ENCODE peak calls at places on chromosome 17, in eight cellular contexts. T is stimulated activated CD8-positive, alpha-beta memory T cell treated with anti-CD3 and anti-CD28 coated beads, Interleukin-4, amount 100 ng/mL, for 1 hour; Y is Kasumi-1; A is heart right ventricle; M is A549; U is activated naive CD8-positive, alpha-beta T cell treated with anti-CD3 and anti-CD28 coated beads for 36 hours; P is left colon; F is HTR-8/SVneo. R is an unnamed sample.

GRCh38 chr17:72789711-72790110 is 302.8 kb downstream of the SLC39A11 start:
- DNase-seq in F (no peak), U (no peak), M (no peak), Y (no peak), P (no peak), A (no peak), T (no peak), R (no peak)

GRCh38 chr17:21297597-21297996 is 13.1 kb downstream of the MAP2K3 start:
- DNase-seq in Y (no peak), M (no peak), P (no peak), A (no peak), T (no peak), F (no peak), U (no peak), R (no peak)

GRCh38 chr17:4725646-4726300 is 5.5 kb upstream of the MED11 start:
- DNase-seq in Y (no peak), M (no peak), A (no peak), U (no peak), P (no peak), F (no peak), T (no peak), R (no peak)

GRCh38 chr17:28327031-28327607 is 8.1 kb downstream of the TMEM97 start:
- DNase-seq in P (no peak), M (no peak), Y (no peak), U (no peak), A (no peak), F (no peak), T (no peak), R (no peak)

GRCh38 chr17:28228109-28228840 is 90.7 kb upstream of the TMEM97 start:
- DNase-seq in M (peak), U (no peak), Y (peak), A (no peak), P (no peak), F (no peak), T (no peak), R (no peak)

GRCh38 chr17:31388770-31389672 is 2.5 kb upstream of the RAB11FIP4 start:
- DNase-seq in P (no peak), U (peak), M (no peak), F (peak), T (no peak), Y (peak), A (peak), R (peak)

GRCh38 chr17:78109489-78109761 is 19.1 kb downstream of the TMC6 start:
- DNase-seq in M (no peak), U (no peak), A (no peak), T (no peak), F (no peak), Y (no peak), P (no peak), R (no peak)

GRCh38 chr17:30958187-30958586 is 12.7 kb upstream of the RNF135 start:
- DNase-seq in A (no peak), P (no peak), M (no peak), T (no peak), F (no peak), Y (peak), U (no peak), R (no peak)

GRCh38 chr17:81392909-81393654 is 2.2 kb upstream of the BAHCC1 start:
- DNase-seq in M (no peak), F (no peak), T (no peak), P (no peak), Y (no peak), A (peak), U (no peak), R (no peak)

GRCh38 chr17:27562777-27563455 is 68.1 kb upstream of the LGALS9 start:
- DNase-seq in A (no peak), Y (no peak), M (peak), U (no peak), P (no peak), T (no peak), F (no peak), R (no peak)

GRCh38 chr17:82146663-82147654 is 48.9 kb upstream of the FASN start:
- DNase-seq in T (no peak), Y (no peak), F (no peak), M (no peak), A (no peak), P (no peak), U (no peak), R (no peak)

GRCh38 chr17:77302682-77303081 is 161.9 kb downstream of the SEC14L1 start:
- DNase-seq in T (no peak), M (no peak), F (no peak), U (no peak), P (no peak), Y (no peak), A (no peak), R (no peak)

GRCh38 chr17:4087911-4088693 is 54.7 kb downstream of the ZZEF1 start:
- DNase-seq in U (no peak), P (no peak), M (no peak), T (no peak), Y (no peak), F (no peak), A (no peak), R (no peak)

GRCh38 chr17:5815396-5815795 is 231.1 kb upstream of the NLRP1 start:
- DNase-seq in U (no peak), P (no peak), M (no peak), T (no peak), A (no peak), F (no peak), Y (no peak), R (no peak)

GRCh38 chr17:44780161-44780560 is 21.4 kb downstream of the ADAM11 start:
- DNase-seq in T (no peak), F (no peak), Y (no peak), P (no peak), A (no peak), M (no peak), U (no peak), R (no peak)

GRCh38 chr17:51487947-51488346 is 227.6 kb downstream of the UTP18 start:
- DNase-seq in F (peak), A (no peak), Y (no peak), P (no peak), M (peak), U (peak), T (no peak), R (peak)

GRCh38 chr17:81173761-81174160 is 7.7 kb upstream of the AATK start:
- DNase-seq in T (no peak), U (no peak), M (no peak), F (no peak), P (no peak), A (no peak), Y (no peak), R (no peak)

GRCh38 chr17:18141210-18141803 is 32.8 kb downstream of the MYO15A start:
- DNase-seq in F (peak), Y (peak), M (peak), A (no peak), U (no peak), T (no peak), P (no peak), R (peak)

GRCh38 chr17:82808006-82808405 is 31.8 kb downstream of the ZNF750 start:
- DNase-seq in U (no peak), Y (no peak), M (no peak), T (no peak), F (no peak), A (no peak), P (no peak), R (no peak)

GRCh38 chr17:37493249-37494027 is 3.7 kb downstream of the DUSP14 start:
- DNase-seq in U (no peak), P (no peak), M (no peak), Y (no peak), T (no peak), A (no peak), F (peak), R (no peak)

GRCh38 chr17:50475362-50475761 is 3.3 kb upstream of the RSAD1 start:
- DNase-seq in A (no peak), Y (no peak), P (peak), U (no peak), T (no peak), F (no peak), M (no peak), R (no peak)

GRCh38 chr17:61058066-61058465 is 341.6 kb upstream of the TBX2 start:
- DNase-seq in P (no peak), Y (no peak), M (no peak), F (no peak), A (no peak), U (no peak), T (no peak), R (no peak)

GRCh38 chr17:77503293-77503655 is 362.5 kb downstream of the SEC14L1 start:
- DNase-seq in A (no peak), Y (no peak), P (no peak), F (no peak), M (no peak), U (no peak), T (no peak), R (no peak)

GRCh38 chr17:80453126-80453979 is 23.1 kb downstream of the NPTX1 start:
- DNase-seq in A (no peak), F (no peak), M (no peak), U (no peak), P (no peak), Y (no peak), T (no peak), R (no peak)

GRCh38 chr17:9290226-9290613 is 268.9 kb downstream of the NTN1 start:
- DNase-seq in U (no peak), Y (no peak), P (no peak), A (no peak), F (no peak), M (no peak), T (no peak), R (no peak)

GRCh38 chr17:49994085-49995054 is 654 bp downstream of the DLX3 start:
- DNase-seq in T (no peak), M (no peak), P (no peak), Y (no peak), U (no peak), A (no peak), F (no peak), R (no peak)

GRCh38 chr17:71740866-71741265 is 380.0 kb upstream of the SOX9 start:
- DNase-seq in Y (no peak), P (no peak), U (no peak), M (no peak), A (no peak), F (no peak), T (no peak), R (no peak)

GRCh38 chr17:5438716-5439445 is at the start of gene C1QBP:
- DNase-seq in F (peak), P (peak), Y (peak), A (peak), U (peak), M (peak), T (peak), R (peak)

GRCh38 chr17:55005520-55005919 is 37.0 kb downstream of the STXBP4 start:
- DNase-seq in M (peak), P (no peak), U (no peak), T (no peak), F (peak), Y (peak), A (no peak), R (no peak)

GRCh38 chr17:48530887-48531272 is at the start of gene HOXB1:
- DNase-seq in M (no peak), F (no peak), T (no peak), A (no peak), Y (no peak), U (no peak), P (no peak), R (no peak)

R was measured in Calu3.